ENCODE peak calls at places on chromosomes 6 and 20, in eight cellular contexts. One of them, this sample, is unnamed.

GRCh38 chr6:16481680-16482079 is 243.3 kb downstream of the GMPR start:
- DNase-seq in tibial nerve: no peak
- DNase-seq in mesendoderm: no peak
- DNase-seq in AG10803: no peak
- DNase-seq in T-helper 2 cell: peak; percentile 62
- DNase-seq in M059J: no peak
- DNase-seq in brain microvascular endothelial cell: no peak
- DNase-seq in amygdala: no peak
- DNase-seq in this sample: no peak

GRCh38 chr20:19328676-19329075 is 116.2 kb downstream of the SLC24A3 start:
- DNase-seq in amygdala: no peak
- DNase-seq in mesendoderm: no peak
- DNase-seq in AG10803: no peak
- DNase-seq in M059J: no peak
- DNase-seq in tibial nerve: no peak
- DNase-seq in brain microvascular endothelial cell: no peak
- DNase-seq in T-helper 2 cell: no peak
- DNase-seq in this sample: no peak

GRCh38 chr20:59043698-59044097 is 1.1 kb upstream of the PRELID3B start:
- DNase-seq in tibial nerve: no peak
- DNase-seq in M059J: peak; percentile 55
- DNase-seq in amygdala: no peak
- DNase-seq in AG10803: peak; percentile 47
- DNase-seq in mesendoderm: no peak
- DNase-seq in T-helper 2 cell: no peak
- DNase-seq in brain microvascular endothelial cell: no peak
- DNase-seq in this sample: no peak

GRCh38 chr6:134035823-134036296 is 16.6 kb downstream of the SLC2A12 start:
- DNase-seq in brain microvascular endothelial cell: peak; percentile 61
- DNase-seq in amygdala: peak; percentile 63
- DNase-seq in T-helper 2 cell: no peak
- DNase-seq in mesendoderm: no peak
- DNase-seq in tibial nerve: no peak
- DNase-seq in M059J: peak; percentile 92
- DNase-seq in AG10803: peak; percentile 48
- DNase-seq in this sample: no peak

GRCh38 chr6:2793491-2794151 is 28.4 kb downstream of the WRNIP1 start:
- DNase-seq in amygdala: peak; percentile 60
- DNase-seq in M059J: no peak
- DNase-seq in AG10803: peak; percentile 19
- DNase-seq in T-helper 2 cell: no peak
- DNase-seq in mesendoderm: no peak
- DNase-seq in tibial nerve: no peak
- DNase-seq in brain microvascular endothelial cell: no peak
- DNase-seq in this sample: no peak

GRCh38 chr6:2970753-2971419 is 481 bp downstream of the SERPINB6 start:
- DNase-seq in amygdala: peak; percentile 78
- DNase-seq in T-helper 2 cell: peak; percentile 25
- DNase-seq in M059J: peak; percentile 80
- DNase-seq in mesendoderm: peak; percentile 67
- DNase-seq in AG10803: peak; percentile 40
- DNase-seq in tibial nerve: peak; percentile 52
- DNase-seq in brain microvascular endothelial cell: peak; percentile 30
- DNase-seq in this sample: peak; percentile 27

GRCh38 chr20:23393999-23394775 is 27.1 kb downstream of the NAPB start:
- DNase-seq in amygdala: no peak
- DNase-seq in mesendoderm: no peak
- DNase-seq in tibial nerve: no peak
- DNase-seq in T-helper 2 cell: no peak
- DNase-seq in AG10803: no peak
- DNase-seq in M059J: no peak
- DNase-seq in brain microvascular endothelial cell: no peak
- DNase-seq in this sample: no peak

GRCh38 chr6:114159727-114160126 is 183.1 kb downstream of the HS3ST5 start:
- DNase-seq in AG10803: no peak
- DNase-seq in amygdala: no peak
- DNase-seq in T-helper 2 cell: no peak
- DNase-seq in M059J: no peak
- DNase-seq in brain microvascular endothelial cell: no peak
- DNase-seq in tibial nerve: no peak
- DNase-seq in mesendoderm: no peak
- DNase-seq in this sample: no peak

GRCh38 chr6:149482542-149483261 is 2.1 kb downstream of the ZC3H12D start:
- DNase-seq in M059J: no peak
- DNase-seq in tibial nerve: no peak
- DNase-seq in amygdala: no peak
- DNase-seq in mesendoderm: no peak
- DNase-seq in T-helper 2 cell: no peak
- DNase-seq in AG10803: no peak
- DNase-seq in brain microvascular endothelial cell: no peak
- DNase-seq in this sample: no peak

GRCh38 chr20:44576297-44576696 is 6.1 kb upstream of the PKIG start:
- DNase-seq in amygdala: no peak
- DNase-seq in M059J: peak; percentile 76
- DNase-seq in AG10803: peak; percentile 42
- DNase-seq in T-helper 2 cell: no peak
- DNase-seq in tibial nerve: no peak
- DNase-seq in brain microvascular endothelial cell: peak; percentile 69
- DNase-seq in mesendoderm: peak; percentile 40
- DNase-seq in this sample: peak; percentile 83

GRCh38 chr20:33649201-33649631 is 12.9 kb upstream of the C20orf144 start:
- DNase-seq in amygdala: peak; percentile 38
- DNase-seq in brain microvascular endothelial cell: no peak
- DNase-seq in AG10803: peak; percentile 64
- DNase-seq in mesendoderm: no peak
- DNase-seq in M059J: no peak
- DNase-seq in T-helper 2 cell: no peak
- DNase-seq in tibial nerve: no peak
- DNase-seq in this sample: no peak